ENCODE peak calls at places on chromosomes 12 and 14, in five cellular contexts. G, R, Z, F and D are unnamed samples.

GRCh38 chr12:42162940-42163339 is 18.3 kb upstream of the GXYLT1 start:
- DNase-seq in G (no peak), R (no peak), Z (no peak), F (no peak), D (no peak)

GRCh38 chr12:132485619-132486018 is 4.3 kb upstream of the FBRSL1 start:
- DNase-seq in G (no peak), R (no peak), Z (no peak), F (no peak), D (no peak)

GRCh38 chr12:12032260-12032761 is 38.4 kb upstream of the BCL2L14 start:
- DNase-seq in G (no peak), R (no peak), Z (no peak), F (no peak), D (no peak)

GRCh38 chr12:51890511-51891171 is 2.7 kb downstream of the ANKRD33 start:
- DNase-seq in G (peak; percentile 15), R (no peak), Z (no peak), F (no peak), D (no peak)

GRCh38 chr12:80441921-80442320 is 2.1 kb upstream of the PTPRQ start:
- DNase-seq in G (no peak), R (peak; percentile 58), Z (no peak), F (no peak), D (no peak)

GRCh38 chr12:94615284-94616216 is 34.8 kb downstream of the TMCC3 start:
- DNase-seq in G (no peak), R (peak; percentile 69), Z (no peak), F (no peak), D (peak; percentile 33)

GRCh38 chr14:95515523-95516517 is 630 bp downstream of the SYNE3 start:
- DNase-seq in G (peak; percentile 87), R (peak; percentile 49), Z (peak; percentile 75), F (peak; percentile 77), D (no peak)

GRCh38 chr14:74609721-74610120 is 2.3 kb downstream of the LTBP2 start:
- DNase-seq in G (no peak), R (peak; percentile 52), Z (no peak), F (no peak), D (no peak)

GRCh38 chr12:15196221-15196620 is 25.0 kb downstream of the RERG start:
- DNase-seq in G (no peak), R (no peak), Z (no peak), F (no peak), D (no peak)

GRCh38 chr12:56632701-56633464 is 2.8 kb upstream of the BAZ2A start:
- DNase-seq in G (peak; percentile 23), R (no peak), Z (no peak), F (no peak), D (no peak)

GRCh38 chr12:47882796-47883546 is 21.8 kb downstream of the VDR start:
- DNase-seq in G (peak; percentile 48), R (no peak), Z (no peak), F (no peak), D (no peak)
- H3K4me3 ChIP-seq in G (no peak overlapping the region), R (no peak overlapping the region), Z (no peak overlapping the region), F (no peak overlapping the region), D (no peak overlapping the region)

GRCh38 chr12:32532951-32533350 is 133.6 kb downstream of the FGD4 start:
- DNase-seq in G (no peak), R (no peak), Z (no peak), F (no peak), D (no peak)

GRCh38 chr12:32535260-32535999 is 136.1 kb downstream of the FGD4 start:
- DNase-seq in G (peak; percentile 81), R (peak; percentile 89), Z (no peak), F (no peak), D (peak; percentile 60)

GRCh38 chr12:32534698-32535097 is 135.3 kb downstream of the FGD4 start:
- DNase-seq in G (no peak), R (no peak), Z (no peak), F (no peak), D (no peak)

GRCh38 chr12:32532415-32532814 is 133.1 kb downstream of the FGD4 start:
- DNase-seq in G (no peak), R (no peak), Z (no peak), F (no peak), D (no peak)

DNA sequence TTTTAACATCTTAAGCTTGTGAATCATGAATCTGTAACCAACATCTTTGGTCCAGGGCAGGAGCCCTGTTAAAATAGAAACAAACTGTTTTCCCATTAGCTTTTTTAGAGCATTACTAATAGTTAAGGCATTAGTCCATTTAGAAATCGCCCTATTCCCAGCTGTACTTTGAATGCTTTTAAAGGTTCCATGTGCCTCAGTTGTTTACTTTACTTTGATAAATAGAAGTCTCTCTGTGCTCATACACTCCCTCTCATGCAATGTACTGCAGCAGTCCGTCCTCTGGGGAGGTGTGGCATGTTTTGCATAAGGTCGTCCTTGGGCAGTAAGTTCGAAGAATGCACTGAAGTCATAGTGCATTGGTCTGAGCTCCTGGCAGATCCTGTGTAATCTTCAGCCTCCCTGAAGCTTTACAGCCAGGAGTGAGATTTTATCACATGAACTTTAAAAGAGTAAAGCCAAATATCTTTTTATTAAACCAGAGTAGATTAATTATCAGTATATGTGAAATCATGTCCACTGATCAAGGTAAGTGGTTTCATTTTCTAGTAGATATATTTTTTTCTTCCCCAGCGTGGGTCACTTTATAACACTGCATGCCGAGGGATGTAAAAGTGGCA is 134.7 kb downstream of the FGD4 start:
- DNase-seq in G (peak; percentile 36), R (peak; percentile 89), Z (no peak), F (no peak), D (peak; percentile 66)
- TF ChIP-seq POLR2AphosphoS5 in G (peak; percentile 16), R (peak; percentile 70), Z (no peak), F (no peak), D (peak; percentile 90)

DNA sequence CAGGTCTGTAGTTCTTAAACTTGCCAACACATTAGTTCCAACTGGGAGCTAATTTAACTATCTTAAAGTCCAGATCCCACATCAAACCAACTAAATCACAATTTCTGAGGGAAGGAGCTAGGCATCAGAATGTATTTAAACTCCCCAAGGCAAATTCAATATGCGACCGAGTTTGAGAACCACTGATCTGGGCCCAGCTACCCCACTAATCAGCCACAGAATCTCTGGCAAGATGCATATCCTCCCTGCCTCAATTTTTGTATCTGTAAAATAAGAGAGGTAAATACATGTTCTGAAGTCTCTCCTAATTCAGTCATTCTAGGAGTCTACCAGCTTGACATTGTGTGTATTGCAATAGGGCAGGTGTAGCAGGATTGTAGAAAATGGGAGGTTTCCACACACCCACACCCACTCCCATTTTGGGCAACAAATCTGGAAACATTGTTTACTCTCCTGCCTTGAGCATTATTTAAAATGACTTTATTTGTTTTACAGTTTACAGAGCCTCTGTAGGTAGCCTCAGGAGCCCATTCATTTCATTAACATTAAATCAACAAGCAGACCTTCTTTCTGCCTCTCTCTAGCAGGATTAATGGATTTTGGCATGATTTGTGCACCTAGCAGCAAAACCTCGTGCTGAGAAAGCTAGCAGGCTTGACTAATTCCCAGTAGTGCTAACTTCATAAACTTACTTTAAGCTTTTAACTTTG is 15.6 kb downstream of the LGR5 start:
- DNase-seq in G (no peak), R (no peak), Z (no peak), F (no peak), D (no peak)
- H3K27ac ChIP-seq in G (no peak overlapping the region), R (no peak overlapping the region), Z (no peak overlapping the region), F (no peak overlapping the region), D (no peak overlapping the region)

GRCh38 chr12:107467716-107468115 is 217.9 kb upstream of the PWP1 start:
- DNase-seq in G (no peak), R (no peak), Z (no peak), F (no peak), D (no peak)
- H3K4me3 ChIP-seq in G (no peak overlapping the region), R (no peak overlapping the region), Z (no peak overlapping the region), F (no peak overlapping the region), D (no peak overlapping the region)

GRCh38 chr12:53624453-53624852 is 1.7 kb downstream of the ATF7 start:
- DNase-seq in G (no peak), R (no peak), Z (no peak), F (no peak), D (no peak)

GRCh38 chr12:53624956-53625355 is 1.2 kb downstream of the ATF7 start:
- DNase-seq in G (no peak), R (peak; percentile 36), Z (no peak), F (no peak), D (no peak)

GRCh38 chr12:53623986-53624385 is 2.2 kb downstream of the ATF7 start:
- DNase-seq in G (no peak), R (peak; percentile 76), Z (no peak), F (no peak), D (peak; percentile 52)

GRCh38 chr12:53622724-53623123 is 3.5 kb downstream of the ATF7 start:
- DNase-seq in G (no peak), R (no peak), Z (no peak), F (no peak), D (no peak)

GRCh38 chr12:53623526-53623925 is 2.7 kb downstream of the ATF7 start:
- DNase-seq in G (no peak), R (peak; percentile 82), Z (peak; percentile 30), F (no peak), D (peak; percentile 41)
- TF ChIP-seq POLR2AphosphoS5 in G (no peak), R (no peak), Z (no peak), F (no peak), D (peak; percentile 59)